ENCODE peak calls at places on chromosome 6, in ten cellular contexts. N is mesothelial cell of epicardium, W is endothelial cell of umbilical vein, K is fibroblast of the aortic adventitia, Q is MM.1S, H is coronary artery, Y is PC-3, S is heart right ventricle, F is suprapubic skin, I is astrocyte. E is an unnamed sample.

GRCh38 chr6:168133186-168133585 is 54.2 kb upstream of the FRMD1 start:
- DNase-seq in S (peak), H (peak), W (no peak), N (no peak), Q (no peak), I (peak), Y (no peak), F (peak), K (peak), E (peak)

GRCh38 chr6:90197854-90198496 is 98.7 kb downstream of the BACH2 start:
- DNase-seq in I (peak), F (no peak), W (no peak), S (no peak), K (peak), Q (no peak), N (no peak), H (no peak), Y (no peak), E (peak)

GRCh38 chr6:9516207-9516606 is 898.7 kb downstream of the TFAP2A start:
- DNase-seq in H (no peak), K (peak), W (no peak), F (no peak), N (no peak), S (no peak), Q (no peak), I (peak), Y (peak), E (no peak)

GRCh38 chr6:12656841-12657435 is 59.6 kb upstream of the PHACTR1 start:
- DNase-seq in Q (no peak), H (no peak), K (no peak), W (no peak), S (no peak), Y (no peak), I (no peak), N (no peak), F (no peak), E (no peak)

GRCh38 chr6:37324131-37325033 is 29.4 kb upstream of the RNF8 start:
- DNase-seq in S (no peak), N (no peak), Y (peak), I (peak), Q (no peak), K (peak), H (no peak), W (peak), F (no peak), E (no peak)

GRCh38 chr6:15287670-15288069 is 41.8 kb downstream of the JARID2 start:
- DNase-seq in Q (no peak), S (no peak), F (no peak), N (no peak), W (no peak), I (no peak), H (no peak), Y (no peak), K (no peak), E (no peak)

GRCh38 chr6:50128420-50129005 is 78.8 kb upstream of the DEFB112 start:
- DNase-seq in S (no peak), N (no peak), F (no peak), I (no peak), Y (peak), K (peak), Q (no peak), W (peak), H (no peak), E (no peak)

GRCh38 chr6:149149682-149150081 is 167.8 kb upstream of the TAB2 start:
- DNase-seq in F (no peak), K (no peak), S (no peak), Y (no peak), H (no peak), N (no peak), I (no peak), W (no peak), Q (no peak), E (no peak)

GRCh38 chr6:75563032-75563431 is 38.6 kb upstream of the SENP6 start:
- DNase-seq in Q (peak), I (peak), H (no peak), W (peak), K (peak), Y (peak), N (no peak), S (no peak), F (no peak), E (no peak)

GRCh38 chr6:147176795-147177194 is 27.4 kb upstream of the STXBP5 start:
- DNase-seq in K (no peak), F (no peak), S (no peak), W (no peak), H (no peak), N (no peak), I (no peak), Q (no peak), Y (no peak), E (no peak)

GRCh38 chr6:6169141-6169540 is 151.3 kb downstream of the F13A1 start:
- DNase-seq in Y (no peak), I (no peak), N (no peak), W (no peak), H (no peak), Q (no peak), S (no peak), K (no peak), F (no peak), E (no peak)

GRCh38 chr6:17907467-17908229 is 79.8 kb downstream of the KIF13A start:
- DNase-seq in Q (no peak), I (peak), F (peak), S (peak), H (peak), W (no peak), N (no peak), Y (peak), K (peak), E (no peak)

GRCh38 chr6:152206072-152206818 is 398.8 kb downstream of the ESR1 start:
- DNase-seq in Q (no peak), N (no peak), S (no peak), H (no peak), Y (peak), W (peak), K (peak), I (no peak), F (no peak), E (no peak)

GRCh38 chr6:56764081-56764566 is 121.4 kb upstream of the DST start:
- DNase-seq in W (peak), K (peak), N (no peak), F (no peak), I (no peak), S (no peak), H (no peak), Q (peak), Y (peak), E (no peak)
- TF ChIP-seq CTCF in W (peak), K (peak), N (no peak), F (no peak), I (peak), S (no peak), H (no peak), Q (peak), Y (peak), E (peak)

GRCh38 chr6:165222315-165223025 is 86.9 kb downstream of the C6orf118 start:
- DNase-seq in Q (no peak), S (no peak), H (no peak), I (no peak), N (no peak), K (no peak), F (no peak), Y (peak), W (no peak), E (no peak)
- TF ChIP-seq CTCF in Q (no peak), S (no peak), H (no peak), I (no peak), N (no peak), K (no peak), F (no peak), Y (no peak), W (no peak), E (no peak)

DNA sequence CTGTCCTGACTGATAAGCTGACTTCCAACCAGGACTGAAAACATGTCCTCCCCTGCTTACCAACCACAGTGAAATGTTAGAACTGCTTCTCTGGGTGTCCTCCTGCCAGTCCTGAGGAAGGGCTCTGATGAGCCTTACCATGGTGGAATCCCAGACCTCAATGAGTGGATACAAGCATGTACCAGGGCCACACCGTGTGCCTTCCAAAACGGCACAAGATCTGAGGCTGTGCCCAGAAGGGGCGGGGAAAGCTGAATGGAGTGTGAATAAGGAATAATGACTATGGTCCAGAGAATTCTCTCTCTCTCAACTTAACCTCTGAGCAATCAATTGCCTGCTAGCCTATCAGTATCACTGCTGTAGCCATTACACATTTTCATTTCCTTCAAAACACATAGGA is 51.7 kb downstream of the PDE10A start:
- DNase-seq in S (peak), H (no peak), I (no peak), Y (no peak), F (no peak), Q (no peak), N (no peak), K (no peak), W (no peak), E (no peak)
- TF ChIP-seq CTCF in S (no peak), H (no peak), I (no peak), Y (no peak), F (no peak), Q (no peak), N (no peak), K (no peak), W (no peak), E (no peak)

GRCh38 chr6:105317607-105318533 is 85.0 kb downstream of the PREP start:
- DNase-seq in I (no peak), H (no peak), N (no peak), W (peak), S (no peak), Y (peak), K (no peak), F (no peak), Q (no peak), E (no peak)
- TF ChIP-seq CTCF in I (peak), H (no peak), N (peak), W (peak), S (peak), Y (peak), K (no peak), F (no peak), Q (peak), E (peak)

GRCh38 chr6:3768502-3768901 is 17.0 kb upstream of the PXDC1 start:
- DNase-seq in Y (no peak), N (no peak), H (no peak), S (no peak), I (no peak), Q (no peak), K (no peak), W (no peak), F (no peak), E (no peak)
- TF ChIP-seq CTCF in Y (no peak), N (no peak), H (no peak), S (no peak), I (no peak), Q (no peak), K (no peak), W (no peak), F (no peak), E (no peak)

DNA sequence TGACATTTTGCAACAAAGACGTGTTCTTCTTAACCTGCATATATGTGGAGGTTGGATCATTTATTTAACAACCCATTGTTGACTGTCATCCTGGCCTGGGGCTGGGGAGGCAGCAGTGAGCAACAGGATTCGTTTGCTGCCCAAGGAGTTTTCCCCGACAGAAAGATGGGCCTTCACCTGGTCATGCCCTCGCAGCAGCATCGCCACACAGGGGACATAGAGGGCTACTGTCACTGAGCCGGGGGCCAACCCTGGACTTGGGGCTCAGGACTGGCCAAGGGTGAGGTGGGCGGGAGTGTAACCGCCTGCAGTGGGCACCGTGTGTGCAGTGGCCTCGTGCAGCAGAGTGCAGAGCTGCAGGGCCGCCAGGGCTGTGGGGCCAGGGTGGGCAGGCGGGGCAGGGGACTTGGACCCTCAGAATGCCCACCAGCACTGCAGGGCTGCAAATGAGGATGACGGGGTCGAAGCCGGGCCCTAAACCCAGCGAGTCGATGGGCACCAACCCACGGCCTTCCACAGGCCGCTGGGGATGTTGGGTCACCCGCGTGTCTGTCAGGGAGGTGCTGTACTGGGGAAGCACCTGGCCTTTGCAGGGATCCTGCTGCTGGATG is 11.8 kb downstream of the DUSP22 start:
- DNase-seq in I (no peak), S (no peak), H (no peak), N (no peak), K (no peak), Y (no peak), Q (no peak), F (peak), W (no peak), E (no peak)
- TF ChIP-seq CTCF in I (no peak), S (no peak), H (no peak), N (no peak), K (no peak), Y (peak), Q (peak), F (no peak), W (no peak), E (no peak)

GRCh38 chr6:81446509-81446908 is 306.0 kb downstream of the TENT5A start:
- DNase-seq in K (no peak), F (no peak), S (no peak), Q (no peak), Y (no peak), W (no peak), I (no peak), H (no peak), N (no peak), E (no peak)

GRCh38 chr6:81451787-81452186 is 300.7 kb downstream of the TENT5A start:
- DNase-seq in F (no peak), H (no peak), W (peak), I (peak), N (no peak), Y (peak), Q (no peak), S (no peak), K (peak), E (no peak)

GRCh38 chr6:81450180-81450579 is 302.3 kb downstream of the TENT5A start:
- DNase-seq in Y (peak), I (peak), K (peak), W (no peak), Q (no peak), S (no peak), H (no peak), F (no peak), N (no peak), E (no peak)
- TF ChIP-seq CTCF in Y (peak), I (no peak), K (no peak), W (no peak), Q (no peak), S (no peak), H (no peak), F (no peak), N (no peak), E (peak)

GRCh38 chr6:162736933-162737332 is 9.2 kb downstream of the PACRG start:
- DNase-seq in N (no peak), I (no peak), K (no peak), Q (no peak), Y (peak), W (no peak), H (no peak), S (no peak), F (no peak), E (no peak)
- TF ChIP-seq CTCF in N (no peak), I (no peak), K (no peak), Q (no peak), Y (peak), W (no peak), H (no peak), S (peak), F (no peak), E (no peak)

GRCh38 chr6:128295670-128296069 is 224.7 kb downstream of the PTPRK start:
- DNase-seq in K (no peak), Q (no peak), Y (peak), S (no peak), F (no peak), N (no peak), W (no peak), I (no peak), H (no peak), E (no peak)
- TF ChIP-seq CTCF in K (no peak), Q (no peak), Y (peak), S (no peak), F (no peak), N (no peak), W (no peak), I (peak), H (no peak), E (peak)

GRCh38 chr6:36323062-36323461 is 13.6 kb downstream of the BNIP5 start:
- DNase-seq in N (no peak), K (no peak), W (no peak), Q (no peak), F (no peak), S (no peak), I (no peak), Y (peak), H (no peak), E (no peak)
- TF ChIP-seq CTCF in N (no peak), K (no peak), W (no peak), Q (no peak), F (no peak), S (no peak), I (no peak), Y (no peak), H (no peak), E (no peak)